ENCODE peak calls at places on chromosome 2, in five cellular contexts. U, M, W, O and K are unnamed samples.

GRCh38 chr2:25197336-25198208 is 29.2 kb upstream of the POMC start:
- DNase-seq in U (no peak), M (no peak), W (no peak), O (no peak), K (peak; percentile 53)

GRCh38 chr2:207163053-207163814 is 2.5 kb downstream of the KLF7 start:
- DNase-seq in U (no peak), M (peak; percentile 89), W (no peak), O (no peak), K (peak; percentile 89)

GRCh38 chr2:157355618-157356017 is 30.0 kb upstream of the ERMN start:
- DNase-seq in U (no peak), M (no peak), W (no peak), O (no peak), K (peak; percentile 22)

GRCh38 chr2:181073896-181074295 is 93.5 kb downstream of the UBE2E3 start:
- DNase-seq in U (no peak), M (no peak), W (no peak), O (no peak), K (peak; percentile 42)

GRCh38 chr2:216775043-216775453 is 79.7 kb upstream of the IGFBP5 start:
- DNase-seq in U (no peak), M (peak; percentile 87), W (no peak), O (no peak), K (peak; percentile 99)

GRCh38 chr2:191677091-191677645 is 768 bp upstream of the NABP1 start:
- DNase-seq in U (no peak), M (peak; percentile 72), W (no peak), O (no peak), K (peak; percentile 92)

GRCh38 chr2:49224426-49225010 is 70.2 kb upstream of the FSHR start:
- DNase-seq in U (no peak), M (no peak), W (no peak), O (no peak), K (no peak)

GRCh38 chr2:158191076-158191566 is 89.4 kb downstream of the UPP2 start:
- DNase-seq in U (no peak), M (no peak), W (no peak), O (no peak), K (peak; percentile 22)

GRCh38 chr2:43507137-43507536 is 88.7 kb downstream of the THADA start:
- DNase-seq in U (no peak), M (no peak), W (no peak), O (no peak), K (no peak)

GRCh38 chr2:235366847-235367246 is 127.0 kb upstream of the AGAP1 start:
- DNase-seq in U (no peak), M (no peak), W (no peak), O (no peak), K (no peak)

GRCh38 chr2:23668756-23669304 is 258.1 kb downstream of the ATAD2B start:
- DNase-seq in U (no peak), M (no peak), W (no peak), O (no peak), K (no peak)

GRCh38 chr2:110713508-110714362 is 18.6 kb upstream of the ACOXL start:
- DNase-seq in U (no peak), M (no peak), W (no peak), O (no peak), K (no peak)

GRCh38 chr2:152566728-152567069 is 150.6 kb downstream of the PRPF40A start:
- DNase-seq in U (no peak), M (no peak), W (no peak), O (no peak), K (no peak)

GRCh38 chr2:106053581-106053980 is 140.5 kb downstream of the UXS1 start:
- DNase-seq in U (no peak), M (no peak), W (no peak), O (no peak), K (no peak)

GRCh38 chr2:201618744-201619654 is 24.3 kb downstream of the TMEM237 start:
- DNase-seq in U (no peak), M (peak; percentile 67), W (peak; percentile 56), O (no peak), K (no peak)

GRCh38 chr2:58289029-58289428 is 47.9 kb upstream of the FANCL start:
- DNase-seq in U (no peak), M (no peak), W (no peak), O (no peak), K (no peak)

GRCh38 chr2:201118957-201119848 is 3.2 kb downstream of the CFLAR start:
- DNase-seq in U (no peak), M (no peak), W (no peak), O (no peak), K (peak; percentile 62)

GRCh38 chr2:168186452-168186851 is 60.9 kb downstream of the STK39 start:
- DNase-seq in U (no peak), M (no peak), W (no peak), O (no peak), K (no peak)

GRCh38 chr2:168185583-168186274 is 61.7 kb downstream of the STK39 start:
- DNase-seq in U (no peak), M (no peak), W (no peak), O (no peak), K (no peak)

GRCh38 chr2:168190590-168191336 is 56.6 kb downstream of the STK39 start:
- DNase-seq in U (peak; percentile 30), M (no peak), W (no peak), O (no peak), K (no peak)

GRCh38 chr2:168189835-168190426 is 57.5 kb downstream of the STK39 start:
- DNase-seq in U (no peak), M (no peak), W (no peak), O (no peak), K (peak; percentile 62)

GRCh38 chr2:168188011-168188410 is 59.4 kb downstream of the STK39 start:
- DNase-seq in U (no peak), M (no peak), W (no peak), O (no peak), K (peak; percentile 43)
- H3K23ac ChIP-seq in U (no peak overlapping the region), M (no peak overlapping the region), W (no peak overlapping the region), O (no peak overlapping the region), K (no peak overlapping the region)

DNA sequence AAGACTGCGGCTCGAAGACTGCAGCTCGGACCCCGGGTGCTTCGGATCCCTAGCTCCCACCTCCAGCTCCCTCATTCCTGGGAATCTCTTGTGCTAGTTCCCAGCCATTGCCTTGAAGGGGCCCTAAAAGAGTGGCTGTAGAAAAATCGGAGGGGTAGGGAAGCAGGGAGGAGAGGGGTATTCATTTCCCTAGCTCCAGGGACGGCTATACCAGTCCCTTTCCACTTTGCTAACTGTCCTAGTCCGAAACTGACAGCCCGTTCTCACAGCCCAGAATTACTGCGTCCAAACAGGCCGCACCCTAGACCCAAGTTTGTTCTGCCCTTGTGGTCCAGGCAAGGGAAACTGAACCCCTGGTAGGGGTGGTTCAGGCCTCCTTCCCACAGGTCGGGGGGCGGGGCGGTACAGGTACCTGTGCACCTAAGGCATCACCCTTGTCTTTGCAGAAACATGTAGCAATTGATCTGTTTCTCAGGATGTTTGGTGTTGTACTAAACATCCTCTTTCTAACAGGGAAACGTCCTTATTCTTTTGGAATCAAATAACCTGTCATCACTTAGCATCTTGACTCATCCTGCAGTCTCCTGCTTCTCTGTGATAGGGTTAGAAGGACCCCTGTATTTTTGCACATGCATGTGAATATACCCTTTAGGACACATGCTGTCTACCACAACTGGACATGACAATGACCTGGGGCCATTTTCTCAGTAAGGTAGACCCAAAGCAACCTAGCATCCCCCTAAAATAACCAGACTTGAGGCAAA is 4.0 kb downstream of the EMX1 start:
- DNase-seq in U (no peak), M (no peak), W (no peak), O (no peak), K (no peak)
- H3K4me2 ChIP-seq in U (peak overlapping the region; percentile 90), M (peak overlapping the region; percentile 58), W (peak overlapping the region; percentile 87), O (peak overlapping the region; percentile 84), K (no peak overlapping the region)

GRCh38 chr2:12381543-12382323 is 335.0 kb upstream of the TRIB2 start:
- DNase-seq in U (peak; percentile 24), M (no peak), W (peak; percentile 38), O (peak; percentile 41), K (no peak)
- H2BK12ac ChIP-seq in U (no peak overlapping the region), M (no peak overlapping the region), W (no peak overlapping the region), O (no peak overlapping the region), K (no peak overlapping the region)

GRCh38 chr2:239236808-239237205 is 164.0 kb downstream of the HDAC4 start:
- DNase-seq in U (no peak), M (no peak), W (no peak), O (no peak), K (no peak)
- H3K23ac ChIP-seq in U (no peak overlapping the region), M (no peak overlapping the region), W (no peak overlapping the region), O (no peak overlapping the region), K (no peak overlapping the region)

DNA sequence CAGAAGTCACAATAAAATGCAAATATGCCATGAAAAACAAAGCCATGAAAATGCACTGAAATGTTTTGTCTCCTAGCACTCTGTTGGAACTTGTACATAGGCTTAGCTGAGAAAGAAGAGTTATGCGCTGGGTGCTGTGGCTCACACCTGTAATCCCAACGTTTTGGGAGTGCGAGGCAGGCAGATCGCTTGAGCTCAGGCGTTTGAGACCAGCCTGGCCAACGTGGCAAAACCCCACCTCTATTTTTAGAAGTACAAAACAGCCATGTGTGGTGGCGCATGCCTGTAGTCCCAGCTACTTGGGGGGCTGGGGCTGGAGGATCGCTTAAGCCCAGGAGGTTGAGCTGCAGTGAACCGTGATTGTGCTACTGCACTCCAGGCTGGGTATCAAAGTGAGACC is 39.9 kb downstream of the IRS1 start:
- DNase-seq in U (no peak), M (no peak), W (no peak), O (no peak), K (no peak)
- H3K4me2 ChIP-seq in U (no peak overlapping the region), M (no peak overlapping the region), W (no peak overlapping the region), O (no peak overlapping the region), K (no peak overlapping the region)

DNA sequence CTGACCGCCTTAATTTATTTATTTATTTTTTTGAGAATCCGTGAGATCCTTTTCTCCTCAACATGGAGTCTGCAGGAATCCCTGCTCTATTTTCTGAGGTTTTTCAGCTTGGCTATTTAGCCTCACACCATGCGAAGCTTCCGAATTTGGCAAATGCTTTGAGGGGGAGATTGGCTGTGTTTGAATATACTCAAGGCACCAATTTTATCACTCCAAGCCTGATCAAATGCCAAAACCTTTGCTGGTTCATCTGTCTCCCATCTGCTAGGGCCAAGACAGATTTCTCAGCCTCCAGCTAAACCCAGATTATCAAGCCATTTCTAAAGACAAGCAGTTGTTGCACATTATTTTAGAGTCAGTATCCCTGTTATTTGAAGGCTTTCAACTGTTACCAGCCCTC is 295.6 kb downstream of the XIRP2 start:
- DNase-seq in U (no peak), M (no peak), W (no peak), O (no peak), K (no peak)
- H2BK12ac ChIP-seq in U (no peak overlapping the region), M (no peak overlapping the region), W (no peak overlapping the region), O (no peak overlapping the region), K (no peak overlapping the region)

GRCh38 chr2:95050385-95051300 is 25.1 kb downstream of the MAL start:
- DNase-seq in U (no peak), M (no peak), W (no peak), O (no peak), K (no peak)
- H3K23ac ChIP-seq in U (no peak overlapping the region), M (no peak overlapping the region), W (no peak overlapping the region), O (no peak overlapping the region), K (no peak overlapping the region)

GRCh38 chr2:90209009-90209408 is 1517.5 kb downstream of the RPIA start:
- DNase-seq in U (no peak), M (no peak), W (no peak), O (no peak), K (no peak)

GRCh38 chr2:90207454-90208058 is 1516.1 kb downstream of the RPIA start:
- DNase-seq in U (no peak), M (no peak), W (no peak), O (no peak), K (no peak)

DNA sequence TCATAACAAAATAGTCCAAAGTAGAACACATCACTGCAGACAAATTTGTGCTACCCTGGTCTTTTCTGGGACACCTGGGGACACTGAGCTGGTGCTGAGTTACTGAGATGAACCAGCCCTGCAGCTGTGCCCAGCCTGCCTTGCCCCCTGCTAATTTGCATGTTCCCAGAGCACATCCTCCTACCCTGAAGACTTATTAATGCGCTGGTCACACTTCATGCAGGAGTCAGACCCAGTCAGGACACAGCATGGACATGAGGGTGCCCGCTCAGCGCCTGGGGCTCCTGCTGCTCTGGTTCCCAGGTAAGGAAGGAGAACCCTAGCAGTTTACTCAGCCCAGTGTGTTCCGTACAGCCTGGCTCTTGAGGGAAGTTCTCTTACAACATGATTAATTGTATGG is 1518.3 kb downstream of the RPIA start:
- DNase-seq in U (no peak), M (peak; percentile 68), W (no peak), O (no peak), K (no peak)
- H3K4me2 ChIP-seq in U (no peak overlapping the region), M (no peak overlapping the region), W (no peak overlapping the region), O (no peak overlapping the region), K (no peak overlapping the region)